ENCODE peak calls at places on chromosomes 1 and 21, in seven cellular contexts. G, Z, J, U, D, S and V are unnamed samples.

GRCh38 chr21:40242586-40242985 is 375.3 kb downstream of the PCP4 start:
- DNase-seq in G (no peak), Z (no peak), J (no peak), U (no peak), D (no peak), S (no peak), V (no peak)

GRCh38 chr21:17688912-17689874 is 76.5 kb upstream of the BTG3 start:
- DNase-seq in G (no peak), Z (peak; percentile 67), J (peak; percentile 52), U (no peak), D (peak; percentile 41), S (peak; percentile 81), V (peak; percentile 12)

GRCh38 chr1:208141793-208142192 is 102.4 kb downstream of the PLXNA2 start:
- DNase-seq in G (no peak), Z (no peak), J (no peak), U (no peak), D (peak; percentile 33), S (no peak), V (no peak)

GRCh38 chr1:206547104-206547503 is 39.8 kb downstream of the RASSF5 start:
- DNase-seq in G (no peak), Z (no peak), J (no peak), U (no peak), D (no peak), S (no peak), V (no peak)

GRCh38 chr1:29324771-29325351 is 88.5 kb downstream of the PTPRU start:
- DNase-seq in G (peak; percentile 90), Z (peak; percentile 100), J (peak; percentile 99), U (peak; percentile 98), D (no peak), S (no peak), V (no peak)

GRCh38 chr1:54254055-54254454 is 54.1 kb downstream of the MRPL37 start:
- DNase-seq in G (no peak), Z (no peak), J (no peak), U (no peak), D (no peak), S (no peak), V (peak; percentile 31)

GRCh38 chr1:32539584-32540571 is 651 bp downstream of the ZBTB8A start:
- DNase-seq in G (peak; percentile 45), Z (peak; percentile 58), J (peak; percentile 46), U (no peak), D (peak; percentile 51), S (peak; percentile 37), V (peak; percentile 54)

GRCh38 chr21:32382108-32382601 is 10.7 kb downstream of the URB1 start:
- DNase-seq in G (no peak), Z (no peak), J (no peak), U (no peak), D (no peak), S (no peak), V (peak; percentile 36)

GRCh38 chr1:162147760-162148159 is 78.3 kb downstream of the NOS1AP start:
- DNase-seq in G (peak; percentile 30), Z (peak; percentile 92), J (peak; percentile 74), U (peak; percentile 77), D (no peak), S (no peak), V (no peak)

GRCh38 chr1:37244815-37245214 is 210.5 kb upstream of the GRIK3 start:
- DNase-seq in G (no peak), Z (no peak), J (no peak), U (no peak), D (no peak), S (no peak), V (no peak)

GRCh38 chr1:89518116-89518780 is 6.4 kb upstream of the LRRC8B start:
- DNase-seq in G (no peak), Z (no peak), J (no peak), U (no peak), D (peak; percentile 24), S (no peak), V (peak; percentile 18)

GRCh38 chr1:180920702-180921101 is 8.0 kb downstream of the KIAA1614 start:
- DNase-seq in G (no peak), Z (no peak), J (no peak), U (no peak), D (no peak), S (no peak), V (no peak)

GRCh38 chr1:222387020-222387816 is 160.7 kb downstream of the HHIPL2 start:
- DNase-seq in G (peak; percentile 14), Z (peak; percentile 81), J (peak; percentile 74), U (no peak), D (no peak), S (no peak), V (no peak)

GRCh38 chr1:76726251-76726650 is 141.0 kb upstream of the ST6GALNAC5 start:
- DNase-seq in G (no peak), Z (no peak), J (no peak), U (no peak), D (no peak), S (no peak), V (no peak)

GRCh38 chr21:25005388-25005787 is 601.9 kb downstream of the MRPL39 start:
- DNase-seq in G (no peak), Z (no peak), J (no peak), U (no peak), D (no peak), S (no peak), V (peak; percentile 12)

GRCh38 chr1:99728494-99729235 is 37.8 kb downstream of the FRRS1 start:
- DNase-seq in G (no peak), Z (peak; percentile 78), J (peak; percentile 39), U (no peak), D (peak; percentile 45), S (peak; percentile 40), V (peak; percentile 28)

GRCh38 chr1:172993640-172994039 is 57.1 kb downstream of the TNFSF18 start:
- DNase-seq in G (no peak), Z (peak; percentile 13), J (no peak), U (no peak), D (peak; percentile 44), S (peak; percentile 40), V (peak; percentile 78)

GRCh38 chr1:34759472-34760357 is at the start of gene GJB4:
- DNase-seq in G (no peak), Z (peak; percentile 67), J (peak; percentile 71), U (no peak), D (no peak), S (no peak), V (no peak)

GRCh38 chr1:16436946-16437474 is at the start of gene SPATA21:
- DNase-seq in G (no peak), Z (no peak), J (no peak), U (no peak), D (no peak), S (no peak), V (no peak)

GRCh38 chr1:165257969-165258459 is 98.5 kb downstream of the LMX1A start:
- DNase-seq in G (peak; percentile 64), Z (peak; percentile 92), J (peak; percentile 83), U (peak; percentile 61), D (peak; percentile 17), S (peak; percentile 62), V (peak; percentile 17)

GRCh38 chr1:86616871-86617270 is 70.0 kb downstream of the CLCA4 start:
- DNase-seq in G (no peak), Z (no peak), J (no peak), U (no peak), D (no peak), S (no peak), V (no peak)

GRCh38 chr1:152967201-152967600 is 3.2 kb upstream of the SPRR4 start:
- DNase-seq in G (no peak), Z (no peak), J (no peak), U (no peak), D (no peak), S (no peak), V (no peak)

GRCh38 chr1:229363723-229364122 is 20.9 kb upstream of the CCSAP start:
- DNase-seq in G (no peak), Z (peak; percentile 26), J (peak; percentile 58), U (no peak), D (no peak), S (peak; percentile 89), V (no peak)
- H2BK5ac ChIP-seq in G (no peak overlapping the region), Z (no peak overlapping the region), J (no peak overlapping the region), U (no peak overlapping the region), D (no peak overlapping the region), S (no peak overlapping the region), V (no peak overlapping the region)

GRCh38 chr1:109241344-109241743 is 8.0 kb upstream of the CELSR2 start:
- DNase-seq in G (no peak), Z (peak; percentile 66), J (peak; percentile 75), U (no peak), D (no peak), S (no peak), V (no peak)

GRCh38 chr1:109243221-109243620 is 6.1 kb upstream of the CELSR2 start:
- DNase-seq in G (no peak), Z (no peak), J (no peak), U (no peak), D (no peak), S (no peak), V (no peak)

GRCh38 chr1:109243860-109244552 is 5.3 kb upstream of the CELSR2 start:
- DNase-seq in G (no peak), Z (no peak), J (peak; percentile 1), U (no peak), D (no peak), S (no peak), V (no peak)

GRCh38 chr1:109241841-109242301 is 7.5 kb upstream of the CELSR2 start:
- DNase-seq in G (no peak), Z (peak; percentile 53), J (peak; percentile 32), U (no peak), D (no peak), S (no peak), V (no peak)

GRCh38 chr1:109242387-109242786 is 7.0 kb upstream of the CELSR2 start:
- DNase-seq in G (no peak), Z (no peak), J (peak; percentile 30), U (no peak), D (no peak), S (no peak), V (no peak)
- H3K4ac ChIP-seq in G (no peak overlapping the region), Z (no peak overlapping the region), J (no peak overlapping the region), U (peak overlapping the region; percentile 57), D (no peak overlapping the region), S (no peak overlapping the region), V (no peak overlapping the region)

GRCh38 chr1:61497013-61497412 is 227.9 kb downstream of the TM2D1 start:
- DNase-seq in G (no peak), Z (no peak), J (no peak), U (no peak), D (no peak), S (no peak), V (no peak)
- H2BK5ac ChIP-seq in G (no peak overlapping the region), Z (no peak overlapping the region), J (no peak overlapping the region), U (no peak overlapping the region), D (no peak overlapping the region), S (no peak overlapping the region), V (no peak overlapping the region)

GRCh38 chr1:10973552-10973951 is 38.9 kb upstream of the TARDBP start:
- DNase-seq in G (no peak), Z (no peak), J (peak; percentile 78), U (no peak), D (no peak), S (no peak), V (no peak)

GRCh38 chr1:10973956-10974881 is 38.2 kb upstream of the TARDBP start:
- DNase-seq in G (no peak), Z (no peak), J (no peak), U (no peak), D (no peak), S (no peak), V (no peak)

GRCh38 chr1:10979483-10979920 is 33.0 kb upstream of the TARDBP start:
- DNase-seq in G (peak; percentile 42), Z (no peak), J (no peak), U (no peak), D (no peak), S (no peak), V (no peak)

GRCh38 chr1:10978719-10979118 is 33.7 kb upstream of the TARDBP start:
- DNase-seq in G (no peak), Z (no peak), J (no peak), U (no peak), D (no peak), S (no peak), V (no peak)

GRCh38 chr1:10975567-10976326 is 36.7 kb upstream of the TARDBP start:
- DNase-seq in G (no peak), Z (peak; percentile 53), J (no peak), U (no peak), D (peak; percentile 72), S (no peak), V (peak; percentile 64)
- H3K4ac ChIP-seq in G (no peak overlapping the region), Z (no peak overlapping the region), J (no peak overlapping the region), U (no peak overlapping the region), D (no peak overlapping the region), S (no peak overlapping the region), V (no peak overlapping the region)